ENCODE peak calls at places on chromosomes 7 and 10, in six cellular contexts. A is GM12864, M is tibial nerve, D is sigmoid colon, E is heart left ventricle, C is hepatocyte. T is an unnamed sample.

GRCh38 chr10:124516181-124516580 is 54.6 kb downstream of the LHPP start:
- DNase-seq in E (no peak), D (peak; percentile 38), C (no peak), A (no peak), M (no peak), T (no peak)

GRCh38 chr10:114174462-114175190 is 623 bp upstream of the CCDC186 start:
- DNase-seq in D (peak; percentile 78), E (peak; percentile 25), A (no peak), M (peak; percentile 33), C (no peak), T (peak; percentile 45)

GRCh38 chr7:29255839-29256782 is 61.5 kb downstream of the CHN2 start:
- DNase-seq in M (no peak), E (no peak), D (no peak), A (no peak), C (peak; percentile 29), T (no peak)

GRCh38 chr10:62763155-62763554 is 41.4 kb upstream of the ADO start:
- DNase-seq in M (no peak), A (no peak), E (peak; percentile 54), D (no peak), C (no peak), T (no peak)

GRCh38 chr7:30348083-30348560 is 63.7 kb downstream of the ZNRF2 start:
- DNase-seq in C (peak; percentile 8), D (no peak), M (no peak), A (peak; percentile 80), E (no peak), T (peak; percentile 40)

GRCh38 chr10:73159038-73159648 is 8.7 kb downstream of the ECD start:
- DNase-seq in C (peak; percentile 73), A (no peak), D (no peak), E (peak; percentile 32), M (peak; percentile 63), T (peak; percentile 69)

GRCh38 chr10:28840202-28840601 is 162.9 kb downstream of the BAMBI start:
- DNase-seq in D (no peak), M (no peak), E (no peak), C (no peak), A (no peak), T (no peak)

GRCh38 chr7:130292682-130293257 is at the start of gene CPA4:
- DNase-seq in A (no peak), C (no peak), E (peak; percentile 26), M (peak; percentile 46), D (no peak), T (no peak)

GRCh38 chr7:12564996-12565764 is 5.3 kb upstream of the SCIN start:
- DNase-seq in E (no peak), C (no peak), D (no peak), M (no peak), A (no peak), T (no peak)

GRCh38 chr7:131574741-131575140 is 18.3 kb upstream of the PODXL start:
- DNase-seq in A (no peak), D (no peak), C (no peak), M (no peak), E (no peak), T (no peak)

GRCh38 chr10:80509403-80510161 is 28.1 kb upstream of the SH2D4B start:
- DNase-seq in D (peak; percentile 63), M (no peak), C (no peak), E (peak; percentile 73), A (no peak), T (no peak)

GRCh38 chr10:119191881-119192280 is 13.3 kb upstream of the PRDX3 start:
- DNase-seq in E (no peak), D (peak; percentile 22), M (no peak), A (no peak), C (no peak), T (no peak)

GRCh38 chr10:102449321-102450123 is 1.8 kb downstream of the C10orf95 start:
- DNase-seq in M (peak; percentile 55), C (peak; percentile 91), A (peak; percentile 72), D (peak; percentile 85), E (peak; percentile 52), T (peak; percentile 92)

GRCh38 chr7:99394188-99394502 is 14.3 kb downstream of the PDAP1 start:
- DNase-seq in E (no peak), C (no peak), M (no peak), D (no peak), A (no peak), T (no peak)

GRCh38 chr7:99392659-99393362 is 15.6 kb downstream of the PDAP1 start:
- DNase-seq in M (peak; percentile 52), A (no peak), E (peak; percentile 79), D (peak; percentile 91), C (peak; percentile 89), T (peak; percentile 93)

GRCh38 chr7:99392046-99392445 is 16.4 kb downstream of the PDAP1 start:
- DNase-seq in E (no peak), A (no peak), C (no peak), D (no peak), M (no peak), T (no peak)

GRCh38 chr7:99395616-99396327 is 12.6 kb downstream of the PDAP1 start:
- DNase-seq in E (no peak), C (no peak), D (no peak), A (no peak), M (no peak), T (peak; percentile 33)

DNA sequence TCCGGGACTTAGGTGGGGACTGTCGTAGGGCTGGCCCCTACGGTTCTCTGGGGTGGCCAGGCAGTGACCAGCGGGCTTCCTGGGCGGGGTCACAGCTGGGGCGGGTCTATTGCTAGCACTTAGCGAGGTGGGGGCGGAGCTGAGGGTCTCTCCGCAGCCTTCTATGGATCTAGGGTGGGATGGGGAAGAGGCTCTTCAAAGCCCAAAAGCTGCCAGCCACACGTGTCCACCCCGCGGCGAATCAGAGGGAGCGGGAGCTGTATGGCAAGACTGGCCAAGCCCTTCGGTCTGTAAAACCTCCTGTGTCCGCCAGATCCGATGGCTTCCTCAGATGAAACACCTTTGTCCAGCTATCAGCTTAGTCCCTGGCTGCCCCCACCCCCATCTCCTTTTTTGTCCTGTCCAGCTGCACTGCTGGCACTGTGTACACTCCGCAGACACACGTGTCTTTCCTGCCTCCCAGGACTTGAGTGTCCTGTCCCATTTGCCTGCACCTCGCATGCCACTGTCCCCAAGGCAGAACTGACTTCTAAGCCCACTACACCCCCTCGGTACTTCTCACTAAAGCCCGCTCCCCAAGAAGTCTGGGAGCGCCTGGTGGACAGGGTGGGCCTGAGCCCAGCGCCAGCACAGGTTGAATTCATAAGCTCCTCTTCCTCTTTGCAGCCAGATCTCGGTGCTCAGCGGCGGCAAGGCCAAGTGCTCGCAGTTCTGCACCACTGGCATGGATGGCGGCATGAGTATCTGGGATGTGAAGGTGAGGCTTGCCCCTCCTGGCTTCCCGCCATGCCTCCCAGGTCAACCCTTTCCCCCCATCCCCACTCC is 14.8 kb downstream of the PDAP1 start:
- DNase-seq in A (no peak), C (peak; percentile 62), M (no peak), D (peak; percentile 84), E (peak; percentile 61), T (peak; percentile 94)
- H3K4me3 ChIP-seq in A (no peak overlapping the region), C (peak overlapping the region; percentile 75), M (peak overlapping the region; percentile 49), D (peak overlapping the region; percentile 38), E (peak overlapping the region; percentile 55), T (peak overlapping the region; percentile 65)

GRCh38 chr10:77417806-77418205 is 219.8 kb downstream of the KCNMA1 start:
- DNase-seq in E (no peak), D (no peak), C (no peak), M (no peak), A (no peak), T (no peak)

GRCh38 chr10:77416327-77417135 is 221.1 kb downstream of the KCNMA1 start:
- DNase-seq in M (no peak), E (no peak), C (no peak), D (no peak), A (no peak), T (no peak)

GRCh38 chr10:77419056-77419455 is 218.6 kb downstream of the KCNMA1 start:
- DNase-seq in E (no peak), A (no peak), D (no peak), C (no peak), M (no peak), T (no peak)

GRCh38 chr10:77418211-77418640 is 219.4 kb downstream of the KCNMA1 start:
- DNase-seq in D (no peak), C (no peak), E (no peak), A (no peak), M (no peak), T (no peak)

GRCh38 chr10:77417359-77417758 is 220.2 kb downstream of the KCNMA1 start:
- DNase-seq in D (no peak), M (no peak), E (no peak), C (no peak), A (no peak), T (no peak)
- H3K4me3 ChIP-seq in D (no peak overlapping the region), M (no peak overlapping the region), E (no peak overlapping the region), C (no peak overlapping the region), A (no peak overlapping the region), T (no peak overlapping the region)

DNA sequence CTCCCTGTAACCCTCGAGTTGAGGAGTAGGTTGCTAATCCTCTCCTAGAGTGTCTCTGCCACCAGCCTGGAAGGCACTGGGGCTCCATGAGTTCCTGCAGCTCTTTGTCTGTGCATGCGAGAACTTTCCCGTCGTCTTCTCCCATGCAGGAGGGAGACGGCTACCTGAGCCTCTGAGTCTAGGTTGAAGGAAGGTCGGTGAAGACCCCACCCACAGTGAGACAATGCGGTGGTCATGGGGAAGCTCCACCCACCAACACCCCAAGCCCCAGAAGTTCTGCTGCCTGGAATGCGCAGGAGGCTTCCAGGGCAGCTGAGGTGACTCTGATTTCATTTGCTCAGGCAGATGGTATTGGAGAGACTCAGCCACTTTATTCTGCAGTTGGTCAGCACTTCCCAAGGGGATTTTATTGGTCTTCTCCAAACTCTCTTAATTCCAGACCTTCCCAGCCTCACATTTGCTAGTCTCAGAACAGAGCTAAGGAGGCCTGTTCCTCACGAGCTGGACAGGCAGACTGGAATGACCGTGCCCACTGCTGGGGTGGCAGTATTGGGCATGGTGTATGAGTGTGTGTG is 36.5 kb downstream of the PTPRE start:
- DNase-seq in C (no peak), A (no peak), M (no peak), D (no peak), E (no peak), T (no peak)
- H3K4me3 ChIP-seq in C (no peak overlapping the region), A (no peak overlapping the region), M (no peak overlapping the region), D (no peak overlapping the region), E (no peak overlapping the region), T (no peak overlapping the region)

GRCh38 chr10:81603106-81603620 is 271.8 kb upstream of the NRG3 start:
- DNase-seq in M (no peak), E (no peak), C (no peak), A (no peak), D (no peak), T (no peak)
- H3K4me3 ChIP-seq in M (no peak overlapping the region), E (no peak overlapping the region), C (no peak overlapping the region), A (no peak overlapping the region), D (no peak overlapping the region), T (no peak overlapping the region)

GRCh38 chr10:89001024-89001423 is 10.4 kb downstream of the FAS start:
- DNase-seq in E (no peak), D (no peak), M (no peak), A (no peak), C (no peak), T (no peak)
- H3K4me3 ChIP-seq in E (no peak overlapping the region), D (no peak overlapping the region), M (peak overlapping the region; percentile 19), A (peak overlapping the region; percentile 47), C (no peak overlapping the region), T (no peak overlapping the region)

DNA sequence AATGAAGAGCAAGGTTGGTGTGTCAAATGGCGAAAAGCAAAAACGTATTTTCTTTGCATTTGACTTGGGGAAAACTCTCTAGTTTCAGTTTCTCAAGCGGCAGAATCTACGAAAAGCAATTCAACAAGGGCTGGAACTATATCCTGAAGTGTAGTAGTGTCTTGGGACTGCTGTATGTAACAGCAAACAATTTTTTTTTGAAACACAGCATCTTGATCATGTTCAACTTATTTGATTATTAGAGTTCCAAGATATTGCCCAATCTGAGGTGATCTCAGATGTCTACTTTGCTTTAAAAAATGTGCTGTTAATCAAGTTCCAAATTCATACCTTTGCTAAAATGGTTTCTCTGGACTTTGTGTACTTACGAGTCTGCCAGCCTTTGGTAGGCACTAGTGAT is 120.6 kb downstream of the ZWINT start:
- DNase-seq in D (no peak), A (no peak), M (no peak), C (no peak), E (no peak), T (no peak)
- H3K4me3 ChIP-seq in D (no peak overlapping the region), A (no peak overlapping the region), M (no peak overlapping the region), C (no peak overlapping the region), E (no peak overlapping the region), T (no peak overlapping the region)